ENCODE peak calls at places on chromosomes 16 and 17, in eight cellular contexts. One of them, this sample, is unnamed.
A peak's percentile ranks its signal among the peaks of the same experiment; 100 is the strongest.

GRCh38 chr16:21276090-21276489 is 2.0 kb downstream of the CRYM start:
- DNase-seq in GM23338: no peak
- DNase-seq in K562: no peak
- DNase-seq in SK-N-SH: no peak
- DNase-seq in Panc1: no peak
- DNase-seq in A549: no peak
- DNase-seq in GM12878: no peak
- DNase-seq in HCT116: no peak
- DNase-seq in this sample: no peak

GRCh38 chr16:3468501-3468900 is 25.0 kb downstream of the NAA60 start:
- DNase-seq in HCT116: no peak
- DNase-seq in GM12878: no peak
- DNase-seq in Panc1: no peak
- DNase-seq in SK-N-SH: no peak
- DNase-seq in K562: no peak
- DNase-seq in GM23338: no peak
- DNase-seq in A549: no peak
- DNase-seq in this sample: no peak

GRCh38 chr16:29748077-29748759 is 2.4 kb upstream of the C16orf54 start:
- DNase-seq in Panc1: no peak
- DNase-seq in K562: no peak
- DNase-seq in HCT116: no peak
- DNase-seq in A549: no peak
- DNase-seq in GM12878: no peak
- DNase-seq in GM23338: no peak
- DNase-seq in SK-N-SH: no peak
- DNase-seq in this sample: no peak

GRCh38 chr17:77440571-77440981 is 299.8 kb downstream of the SEC14L1 start:
- DNase-seq in GM23338: no peak
- DNase-seq in SK-N-SH: no peak
- DNase-seq in A549: no peak
- DNase-seq in Panc1: no peak
- DNase-seq in GM12878: no peak
- DNase-seq in HCT116: no peak
- DNase-seq in K562: no peak
- DNase-seq in this sample: no peak

GRCh38 chr16:82226327-82226726 is 56.3 kb upstream of the MPHOSPH6 start:
- DNase-seq in HCT116: no peak
- DNase-seq in Panc1: no peak
- DNase-seq in A549: no peak
- DNase-seq in GM23338: no peak
- DNase-seq in SK-N-SH: no peak
- DNase-seq in GM12878: no peak
- DNase-seq in K562: no peak
- DNase-seq in this sample: no peak

GRCh38 chr17:78890111-78890897 is 12.7 kb downstream of the CEP295NL start:
- DNase-seq in Panc1: no peak
- DNase-seq in HCT116: no peak
- DNase-seq in SK-N-SH: no peak
- DNase-seq in GM12878: no peak
- DNase-seq in K562: no peak
- DNase-seq in A549: no peak
- DNase-seq in GM23338: no peak
- DNase-seq in this sample: peak; percentile 99

GRCh38 chr16:20798364-20798763 is 7.9 kb downstream of the ERI2 start:
- DNase-seq in Panc1: no peak
- DNase-seq in K562: no peak
- DNase-seq in GM12878: no peak
- DNase-seq in HCT116: no peak
- DNase-seq in GM23338: no peak
- DNase-seq in SK-N-SH: no peak
- DNase-seq in A549: no peak
- DNase-seq in this sample: no peak

GRCh38 chr16:2768403-2769089 is 8.5 kb downstream of the ELOB start:
- DNase-seq in GM23338: no peak
- DNase-seq in GM12878: no peak
- DNase-seq in K562: peak; percentile 57
- DNase-seq in SK-N-SH: no peak
- DNase-seq in Panc1: no peak
- DNase-seq in A549: no peak
- DNase-seq in HCT116: no peak
- DNase-seq in this sample: no peak

GRCh38 chr17:82671071-82671470 is 22.8 kb upstream of the WDR45B start:
- DNase-seq in A549: no peak
- DNase-seq in HCT116: no peak
- DNase-seq in Panc1: no peak
- DNase-seq in K562: no peak
- DNase-seq in GM23338: no peak
- DNase-seq in GM12878: no peak
- DNase-seq in SK-N-SH: no peak
- DNase-seq in this sample: no peak

GRCh38 chr17:82668631-82669099 is 20.4 kb upstream of the WDR45B start:
- DNase-seq in A549: peak; percentile 83
- DNase-seq in GM12878: no peak
- DNase-seq in GM23338: peak; percentile 92
- DNase-seq in Panc1: no peak
- DNase-seq in K562: peak; percentile 64
- DNase-seq in SK-N-SH: peak; percentile 84
- DNase-seq in HCT116: peak; percentile 43
- DNase-seq in this sample: peak; percentile 57

GRCh38 chr17:82668024-82668630 is 19.9 kb upstream of the WDR45B start:
- DNase-seq in GM23338: no peak
- DNase-seq in SK-N-SH: no peak
- DNase-seq in A549: no peak
- DNase-seq in HCT116: no peak
- DNase-seq in K562: no peak
- DNase-seq in GM12878: no peak
- DNase-seq in Panc1: no peak
- DNase-seq in this sample: no peak

GRCh38 chr17:82667668-82668000 is 19.4 kb upstream of the WDR45B start:
- DNase-seq in HCT116: no peak
- DNase-seq in A549: no peak
- DNase-seq in GM23338: no peak
- DNase-seq in Panc1: no peak
- DNase-seq in K562: no peak
- DNase-seq in SK-N-SH: no peak
- DNase-seq in GM12878: no peak
- DNase-seq in this sample: no peak

DNA sequence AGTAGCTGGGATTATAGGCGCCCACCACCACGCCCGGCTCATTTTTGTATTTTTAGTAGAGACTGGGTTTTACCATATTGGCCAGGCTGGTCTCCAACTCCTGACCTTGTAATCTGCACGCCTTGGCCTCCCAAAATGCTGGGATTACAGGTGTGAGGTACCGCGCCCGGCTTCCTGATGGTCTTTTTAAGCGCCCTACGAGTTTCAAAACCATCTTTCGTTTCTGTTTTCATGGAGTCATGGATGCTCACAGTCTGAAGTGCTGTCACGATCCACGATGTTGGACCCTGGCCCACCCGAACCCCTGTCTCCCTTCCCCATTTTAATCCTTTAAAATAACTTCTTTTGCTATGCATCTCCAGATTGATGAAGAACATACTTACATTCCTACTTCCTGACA is 22.4 kb upstream of the WDR45B start:
- DNase-seq in Panc1: no peak
- DNase-seq in K562: no peak
- DNase-seq in HCT116: no peak
- DNase-seq in SK-N-SH: no peak
- DNase-seq in GM12878: no peak
- DNase-seq in A549: no peak
- DNase-seq in GM23338: no peak
- DNase-seq in this sample: no peak
- TF ChIP-seq REST in Panc1: no peak
- TF ChIP-seq REST in K562: no peak
- TF ChIP-seq REST in HCT116: no peak
- TF ChIP-seq REST in SK-N-SH: no peak
- TF ChIP-seq REST in GM12878: no peak
- TF ChIP-seq REST in A549: no peak
- TF ChIP-seq REST in GM23338: no peak
- TF ChIP-seq REST in this sample: no peak

GRCh38 chr17:79948918-79949645 is 86.6 kb downstream of the TBC1D16 start:
- DNase-seq in SK-N-SH: peak; percentile 40
- DNase-seq in HCT116: no peak
- DNase-seq in Panc1: no peak
- DNase-seq in A549: no peak
- DNase-seq in GM12878: no peak
- DNase-seq in GM23338: no peak
- DNase-seq in K562: no peak
- DNase-seq in this sample: no peak

GRCh38 chr17:79950306-79950705 is 85.4 kb downstream of the TBC1D16 start:
- DNase-seq in Panc1: no peak
- DNase-seq in A549: no peak
- DNase-seq in GM23338: peak; percentile 65
- DNase-seq in HCT116: no peak
- DNase-seq in GM12878: no peak
- DNase-seq in SK-N-SH: peak; percentile 38
- DNase-seq in K562: no peak
- DNase-seq in this sample: no peak

GRCh38 chr17:79951361-79952264 is 84.1 kb downstream of the TBC1D16 start:
- DNase-seq in SK-N-SH: peak; percentile 48
- DNase-seq in Panc1: no peak
- DNase-seq in A549: no peak
- DNase-seq in GM12878: no peak
- DNase-seq in HCT116: no peak
- DNase-seq in GM23338: no peak
- DNase-seq in K562: no peak
- DNase-seq in this sample: no peak

GRCh38 chr17:79949646-79950292 is 85.9 kb downstream of the TBC1D16 start:
- DNase-seq in A549: no peak
- DNase-seq in SK-N-SH: peak; percentile 33
- DNase-seq in K562: no peak
- DNase-seq in GM23338: peak; percentile 95
- DNase-seq in Panc1: no peak
- DNase-seq in HCT116: no peak
- DNase-seq in GM12878: no peak
- DNase-seq in this sample: no peak

DNA sequence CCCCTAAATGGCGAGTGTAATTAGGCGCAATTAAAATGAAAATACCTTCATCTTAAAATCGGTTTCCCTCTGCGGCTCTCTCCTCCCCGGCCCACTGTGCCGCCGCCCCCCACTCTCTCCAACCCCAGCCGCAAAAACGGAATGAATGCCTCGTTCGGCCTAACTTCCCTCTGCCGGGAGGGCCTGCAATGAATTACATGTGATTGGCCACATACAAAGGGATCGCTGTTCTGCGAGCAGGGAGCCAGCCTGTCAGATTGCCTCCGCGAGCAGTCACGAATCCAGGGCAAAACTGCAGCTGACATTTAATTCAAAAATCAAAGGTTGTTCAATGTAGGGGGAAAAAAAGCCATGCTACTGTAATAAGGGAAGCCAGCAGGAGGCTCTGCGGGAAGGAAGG is 85.0 kb downstream of the TBC1D16 start:
- DNase-seq in GM12878: no peak
- DNase-seq in SK-N-SH: no peak
- DNase-seq in A549: no peak
- DNase-seq in HCT116: no peak
- DNase-seq in Panc1: no peak
- DNase-seq in GM23338: peak; percentile 71
- DNase-seq in K562: no peak
- DNase-seq in this sample: no peak
- TF ChIP-seq REST in GM12878: no peak
- TF ChIP-seq REST in SK-N-SH: no peak
- TF ChIP-seq REST in A549: no peak
- TF ChIP-seq REST in HCT116: no peak
- TF ChIP-seq REST in Panc1: no peak
- TF ChIP-seq REST in GM23338: no peak
- TF ChIP-seq REST in K562: no peak
- TF ChIP-seq REST in this sample: no peak

GRCh38 chr17:27893834-27894503 is 804 bp upstream of the LYRM9 start:
- DNase-seq in A549: no peak
- DNase-seq in Panc1: no peak
- DNase-seq in GM12878: no peak
- DNase-seq in GM23338: peak; percentile 26
- DNase-seq in K562: peak; percentile 52
- DNase-seq in HCT116: no peak
- DNase-seq in SK-N-SH: no peak
- DNase-seq in this sample: no peak

GRCh38 chr17:27895110-27895895 is 2.1 kb upstream of the LYRM9 start:
- DNase-seq in GM23338: peak; percentile 18
- DNase-seq in K562: no peak
- DNase-seq in HCT116: no peak
- DNase-seq in GM12878: no peak
- DNase-seq in SK-N-SH: no peak
- DNase-seq in A549: no peak
- DNase-seq in Panc1: no peak
- DNase-seq in this sample: no peak

GRCh38 chr17:27892542-27892865 is 661 bp downstream of the LYRM9 start:
- DNase-seq in A549: no peak
- DNase-seq in HCT116: no peak
- DNase-seq in Panc1: no peak
- DNase-seq in GM12878: no peak
- DNase-seq in SK-N-SH: no peak
- DNase-seq in K562: no peak
- DNase-seq in GM23338: no peak
- DNase-seq in this sample: no peak

GRCh38 chr17:27891841-27892240 is 1.3 kb downstream of the LYRM9 start:
- DNase-seq in GM12878: no peak
- DNase-seq in K562: no peak
- DNase-seq in HCT116: no peak
- DNase-seq in Panc1: no peak
- DNase-seq in GM23338: no peak
- DNase-seq in SK-N-SH: no peak
- DNase-seq in A549: no peak
- DNase-seq in this sample: no peak

GRCh38 chr17:27892866-27893769 is at the start of gene LYRM9:
- DNase-seq in Panc1: peak; percentile 28
- DNase-seq in K562: peak; percentile 98
- DNase-seq in GM12878: peak; percentile 48
- DNase-seq in HCT116: peak; percentile 66
- DNase-seq in GM23338: peak; percentile 93
- DNase-seq in A549: peak; percentile 90
- DNase-seq in SK-N-SH: peak; percentile 98
- DNase-seq in this sample: peak; percentile 67
- TF ChIP-seq REST in Panc1: no peak
- TF ChIP-seq REST in K562: peak; percentile 36
- TF ChIP-seq REST in GM12878: no peak
- TF ChIP-seq REST in HCT116: no peak
- TF ChIP-seq REST in GM23338: no peak
- TF ChIP-seq REST in A549: no peak
- TF ChIP-seq REST in SK-N-SH: no peak
- TF ChIP-seq REST in this sample: no peak

GRCh38 chr17:2240541-2240940 is 63.0 kb downstream of the SMG6 start:
- DNase-seq in HCT116: no peak
- DNase-seq in A549: no peak
- DNase-seq in K562: no peak
- DNase-seq in Panc1: no peak
- DNase-seq in GM23338: no peak
- DNase-seq in SK-N-SH: no peak
- DNase-seq in GM12878: no peak
- DNase-seq in this sample: no peak

GRCh38 chr17:2244545-2245525 is 58.8 kb downstream of the SMG6 start:
- DNase-seq in GM12878: no peak
- DNase-seq in HCT116: peak; percentile 39
- DNase-seq in GM23338: peak; percentile 91
- DNase-seq in Panc1: peak; percentile 57
- DNase-seq in SK-N-SH: peak; percentile 87
- DNase-seq in A549: peak; percentile 84
- DNase-seq in K562: peak; percentile 59
- DNase-seq in this sample: peak; percentile 65

GRCh38 chr17:2247005-2247404 is 56.6 kb downstream of the SMG6 start:
- DNase-seq in K562: no peak
- DNase-seq in GM23338: no peak
- DNase-seq in HCT116: no peak
- DNase-seq in Panc1: no peak
- DNase-seq in SK-N-SH: no peak
- DNase-seq in A549: no peak
- DNase-seq in GM12878: no peak
- DNase-seq in this sample: no peak

GRCh38 chr17:2241823-2242222 is 61.8 kb downstream of the SMG6 start:
- DNase-seq in GM12878: no peak
- DNase-seq in A549: no peak
- DNase-seq in Panc1: no peak
- DNase-seq in HCT116: no peak
- DNase-seq in SK-N-SH: no peak
- DNase-seq in K562: no peak
- DNase-seq in GM23338: no peak
- DNase-seq in this sample: no peak

DNA sequence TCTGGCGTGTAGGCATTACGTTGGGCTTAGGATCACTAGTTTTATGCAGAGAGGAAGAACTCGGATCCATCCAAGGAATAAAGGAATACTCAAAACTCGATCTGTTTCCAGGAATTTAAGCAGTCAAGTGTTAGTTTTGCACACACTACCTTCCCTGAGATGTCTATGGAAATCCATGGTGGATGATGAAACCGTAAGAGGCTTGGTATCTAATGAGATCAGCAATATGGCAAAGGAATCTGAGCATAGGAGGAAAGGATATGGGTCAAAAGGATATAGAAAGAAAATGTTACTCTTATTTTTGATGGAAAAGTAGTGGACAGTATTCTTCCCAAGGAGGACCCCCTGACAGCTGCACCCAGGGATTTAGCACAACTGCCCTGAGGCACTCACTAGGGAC is 59.6 kb downstream of the SMG6 start:
- DNase-seq in SK-N-SH: no peak
- DNase-seq in HCT116: no peak
- DNase-seq in GM23338: no peak
- DNase-seq in Panc1: no peak
- DNase-seq in GM12878: no peak
- DNase-seq in A549: no peak
- DNase-seq in K562: no peak
- DNase-seq in this sample: no peak
- TF ChIP-seq REST in SK-N-SH: no peak
- TF ChIP-seq REST in HCT116: no peak
- TF ChIP-seq REST in GM23338: no peak
- TF ChIP-seq REST in Panc1: no peak
- TF ChIP-seq REST in GM12878: no peak
- TF ChIP-seq REST in A549: no peak
- TF ChIP-seq REST in K562: no peak
- TF ChIP-seq REST in this sample: no peak